ENCODE peak calls at places on chromosomes 13 and 19, in four cellular contexts. T, F, N and C are unnamed samples.
A peak's percentile ranks its signal among the peaks of the same experiment; 100 is the strongest.

GRCh38 chr13:34776390-34776981 is 165.6 kb upstream of the NBEA start:
- DNase-seq in T (no peak), F (no peak), N (no peak), C (no peak)

GRCh38 chr19:21603431-21604153 is 98.2 kb downstream of the ZNF429 start:
- DNase-seq in N (no peak), T (no peak), F (no peak), C (no peak)

GRCh38 chr19:36051236-36051635 is 2.8 kb downstream of the THAP8 start:
- DNase-seq in N (no peak), F (no peak), T (no peak), C (no peak)

GRCh38 chr19:54380897-54381296 is 16.2 kb upstream of the LAIR1 start:
- DNase-seq in F (no peak), T (no peak), N (no peak), C (no peak)

GRCh38 chr19:4061178-4061682 is 5.5 kb downstream of the ZBTB7A start:
- DNase-seq in T (peak; percentile 97), F (peak; percentile 68), N (no peak), C (no peak)

GRCh38 chr13:33349314-33349995 is 63.9 kb upstream of the STARD13 start:
- DNase-seq in T (peak; percentile 63), N (no peak), F (no peak), C (no peak)

GRCh38 chr19:29672933-29673336 is 7.7 kb downstream of the PLEKHF1 start:
- DNase-seq in T (no peak), F (peak; percentile 94), N (peak; percentile 53), C (no peak)

GRCh38 chr19:17479325-17479791 is 9.0 kb downstream of the SLC27A1 start:
- DNase-seq in N (no peak), T (no peak), F (no peak), C (no peak)

GRCh38 chr13:112877496-112877895 is 91.5 kb upstream of the MCF2L start:
- DNase-seq in N (no peak), T (no peak), F (no peak), C (no peak)

GRCh38 chr13:27005556-27005955 is 166.1 kb downstream of the USP12 start:
- DNase-seq in N (no peak), F (no peak), T (no peak), C (no peak)

GRCh38 chr13:77300176-77301141 is 26.4 kb downstream of the MYCBP2 start:
- DNase-seq in F (no peak), T (no peak), N (no peak), C (no peak)

GRCh38 chr13:30569901-30570576 is 47.7 kb upstream of the USPL1 start:
- DNase-seq in T (peak; percentile 24), N (no peak), F (no peak), C (peak; percentile 40)

GRCh38 chr19:28456264-28456663 is 756.7 kb downstream of the UQCRFS1 start:
- DNase-seq in T (no peak), F (no peak), N (no peak), C (no peak)

GRCh38 chr13:98344392-98344791 is 167.3 kb upstream of the RNF113B start:
- DNase-seq in T (no peak), F (no peak), N (no peak), C (no peak)

GRCh38 chr19:40982594-40983101 is 8.4 kb upstream of the CYP2B6 start:
- DNase-seq in N (no peak), F (no peak), T (no peak), C (peak; percentile 63)

GRCh38 chr13:23443110-23443509 is 9.6 kb upstream of the SACS start:
- DNase-seq in F (no peak), N (no peak), T (no peak), C (no peak)